ENCODE peak calls at places on chromosomes 12 and 14, in four cellular contexts. T is mesenchymal stem cell; L is CD4-positive, CD25-positive, alpha-beta regulatory T cell; Z is CD8-positive, alpha-beta memory T cell. G is an unnamed sample.

GRCh38 chr12:121216102-121216501 is 6.2 kb downstream of the P2RX4 start:
- DNase-seq in L (no peak), T (no peak), Z (no peak), G (no peak)

GRCh38 chr14:41051801-41052200 is 554.9 kb upstream of the LRFN5 start:
- DNase-seq in L (no peak), Z (no peak), T (no peak), G (no peak)

GRCh38 chr12:31362115-31362758 is 36.3 kb upstream of the SINHCAF start:
- DNase-seq in L (no peak), T (no peak), Z (no peak), G (no peak)

GRCh38 chr12:100675432-100675831 is 101.9 kb downstream of the GAS2L3 start:
- DNase-seq in L (no peak), T (peak; percentile 64), Z (no peak), G (no peak)

GRCh38 chr14:76770521-76771431 is 9.5 kb downstream of the VASH1 start:
- DNase-seq in T (no peak), Z (no peak), L (no peak), G (no peak)

GRCh38 chr14:88613552-88614010 is 50.7 kb downstream of the ZC3H14 start:
- DNase-seq in T (peak; percentile 18), L (no peak), Z (no peak), G (no peak)

GRCh38 chr14:74843653-74844052 is 32.3 kb downstream of the PROX2 start:
- DNase-seq in T (no peak), L (no peak), Z (no peak), G (no peak)

GRCh38 chr12:126055521-126055920 is 990.3 kb downstream of the AACS start:
- DNase-seq in T (no peak), L (no peak), Z (no peak), G (no peak)

GRCh38 chr12:109289004-109289403 is 20.1 kb downstream of the FOXN4 start:
- DNase-seq in T (no peak), Z (no peak), L (no peak), G (no peak)

GRCh38 chr14:78519863-78520262 is 349.7 kb downstream of the NRXN3 start:
- DNase-seq in L (no peak), Z (no peak), T (peak; percentile 7), G (no peak)

GRCh38 chr12:118429703-118430383 is 53.5 kb downstream of the SUDS3 start:
- DNase-seq in Z (no peak), L (no peak), T (no peak), G (no peak)

GRCh38 chr12:120588948-120589930 is 8.0 kb upstream of the POP5 start:
- DNase-seq in L (no peak), T (no peak), Z (no peak), G (no peak)

GRCh38 chr12:182381-182883 is 31.5 kb downstream of the SLC6A12 start:
- DNase-seq in L (no peak), Z (no peak), T (peak; percentile 83), G (no peak)

GRCh38 chr14:89013098-89013504 is 188.7 kb downstream of the TTC8 start:
- DNase-seq in T (peak; percentile 32), L (no peak), Z (no peak), G (no peak)

GRCh38 chr14:61335876-61336275 is 14.5 kb downstream of the PRKCH start:
- DNase-seq in T (no peak), Z (peak; percentile 57), L (no peak), G (no peak)

GRCh38 chr12:130916251-130916911 is 37.3 kb upstream of the ADGRD1 start:
- DNase-seq in Z (no peak), T (peak; percentile 44), L (no peak), G (peak; percentile 18)

GRCh38 chr12:14454098-14454907 is 88.8 kb downstream of the ATF7IP start:
- DNase-seq in T (peak; percentile 47), L (no peak), Z (no peak), G (peak; percentile 45)

GRCh38 chr14:104865069-104865630 is at the start of gene CEP170B:
- DNase-seq in L (peak; percentile 24), T (peak; percentile 37), Z (peak; percentile 61), G (no peak)

GRCh38 chr12:70045036-70045435 is 198.2 kb upstream of the CNOT2 start:
- DNase-seq in T (no peak), Z (no peak), L (no peak), G (no peak)

GRCh38 chr12:38915783-38916182 is 10.4 kb upstream of the CPNE8 start:
- DNase-seq in T (no peak), L (no peak), Z (no peak), G (no peak)

GRCh38 chr14:60233251-60233650 is 15.8 kb upstream of the PPM1A start:
- DNase-seq in T (peak; percentile 34), Z (no peak), L (no peak), G (no peak)

GRCh38 chr12:40054554-40055226 is 51.2 kb downstream of the SLC2A13 start:
- DNase-seq in L (no peak), T (peak; percentile 88), Z (no peak), G (no peak)

GRCh38 chr12:27899151-27899661 is 73.3 kb downstream of the PTHLH start:
- DNase-seq in Z (no peak), L (no peak), T (peak; percentile 98), G (no peak)

DNA sequence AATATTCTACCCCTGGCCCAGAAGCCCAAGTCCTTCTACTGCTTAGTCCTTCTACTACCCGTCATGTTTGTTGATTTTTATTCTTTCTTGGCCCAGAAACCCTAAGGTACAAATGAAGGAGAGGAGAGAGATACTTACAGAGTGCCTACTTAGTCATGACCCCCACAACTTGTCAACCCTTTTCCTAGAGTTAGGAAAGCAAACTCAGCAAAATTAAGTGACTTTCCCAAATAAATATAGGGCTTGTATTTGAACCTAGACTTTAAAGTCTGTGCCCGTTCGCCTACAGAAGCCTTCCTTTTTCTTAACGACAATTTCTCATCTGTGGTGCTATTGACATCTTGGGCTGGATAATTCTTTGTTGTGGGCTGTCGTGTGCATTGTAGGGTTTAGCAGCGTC is 82.5 kb downstream of the FIGNL2 start:
- DNase-seq in Z (no peak), L (no peak), T (no peak), G (no peak)
- H3K4me3 ChIP-seq in Z (no peak overlapping the region), L (no peak overlapping the region), T (no peak overlapping the region), G (no peak overlapping the region)

DNA sequence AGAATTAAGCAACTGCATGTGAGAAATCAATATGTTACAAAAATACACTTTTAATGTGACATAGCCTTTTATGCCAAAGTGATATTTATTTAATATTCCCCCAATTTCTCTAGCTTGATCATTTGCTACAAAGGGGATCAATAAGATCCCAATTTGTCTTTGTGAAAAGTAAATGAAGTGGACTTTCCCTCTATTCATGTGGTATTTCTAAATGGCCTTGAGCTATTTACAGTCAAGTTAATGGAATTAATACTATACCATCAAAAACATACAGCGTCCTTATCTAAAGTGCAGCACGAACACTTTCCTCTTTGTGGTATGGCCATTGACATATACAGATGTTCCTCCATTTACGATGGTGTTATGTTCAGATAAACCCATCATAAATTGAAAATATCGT is 23.2 kb downstream of the CFL2 start:
- DNase-seq in T (no peak), Z (no peak), L (no peak), G (no peak)
- H3K4me3 ChIP-seq in T (no peak overlapping the region), Z (no peak overlapping the region), L (no peak overlapping the region), G (no peak overlapping the region)

DNA sequence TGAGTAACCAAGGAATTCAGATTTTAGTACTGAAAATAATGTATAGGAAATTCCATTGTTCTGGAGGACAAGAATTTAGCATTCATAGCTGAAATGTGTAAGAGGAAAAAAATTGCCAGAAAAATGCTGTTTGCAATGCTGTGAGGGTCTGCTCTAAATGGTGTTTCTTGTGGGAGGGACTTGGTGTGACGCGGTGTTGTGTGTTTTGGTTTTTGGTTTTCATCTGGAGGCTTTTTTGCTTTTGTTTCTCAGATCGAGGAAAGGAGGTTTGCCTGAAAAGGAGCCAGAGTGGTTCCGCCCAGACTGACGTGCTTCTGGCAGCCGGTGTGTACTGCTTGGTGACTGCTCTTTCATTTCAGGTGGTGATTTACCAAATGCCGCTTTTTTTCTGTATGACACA is 211.8 kb upstream of the HMGA2 start:
- DNase-seq in Z (no peak), T (no peak), L (no peak), G (no peak)
- H3K4me3 ChIP-seq in Z (no peak overlapping the region), T (peak overlapping the region; percentile 3), L (no peak overlapping the region), G (no peak overlapping the region)

GRCh38 chr12:104280703-104281458 is 22.7 kb upstream of the EID3 start:
- DNase-seq in Z (no peak), T (peak; percentile 97), L (no peak), G (no peak)
- H3K4me3 ChIP-seq in Z (no peak overlapping the region), T (peak overlapping the region; percentile 28), L (no peak overlapping the region), G (no peak overlapping the region)

GRCh38 chr12:57866308-57867019 is 19.9 kb upstream of the CTDSP2 start:
- DNase-seq in T (no peak), L (no peak), Z (no peak), G (no peak)

GRCh38 chr12:57861967-57862366 is 15.4 kb upstream of the CTDSP2 start:
- DNase-seq in Z (no peak), T (no peak), L (no peak), G (no peak)

GRCh38 chr12:57864811-57865751 is 18.6 kb upstream of the CTDSP2 start:
- DNase-seq in Z (peak; percentile 57), L (peak; percentile 22), T (peak; percentile 88), G (no peak)

GRCh38 chr12:57863676-57864075 is 17.1 kb upstream of the CTDSP2 start:
- DNase-seq in Z (no peak), T (no peak), L (no peak), G (no peak)

GRCh38 chr12:57864382-57864781 is 17.9 kb upstream of the CTDSP2 start:
- DNase-seq in T (no peak), L (no peak), Z (no peak), G (no peak)
- H3K4me3 ChIP-seq in T (peak overlapping the region; percentile 72), L (no peak overlapping the region), Z (no peak overlapping the region), G (no peak overlapping the region)